ENCODE peak calls at places on chromosomes 11 and 22, in six cellular contexts. T is LoVo; A is CD4-positive, alpha-beta memory T cell; N is stimulated activated CD4-positive, alpha-beta T cell treated with anti-CD3 and anti-CD28 coated beads, Interleukin-15, amount 100 ng/mL, for 1 hour; V is Kasumi-1; M is NCI-H1092. P is an unnamed sample.

GRCh38 chr11:7592706-7593105 is 78.9 kb downstream of the PPFIBP2 start:
- DNase-seq in T (no peak), V (no peak), M (no peak), A (no peak), N (no peak), P (peak)

GRCh38 chr22:44566911-44567310 is 68.9 kb upstream of the RTL6 start:
- DNase-seq in N (no peak), T (no peak), A (no peak), V (no peak), M (no peak), P (no peak)

GRCh38 chr11:7278314-7278917 is 26.7 kb downstream of the SYT9 start:
- DNase-seq in N (no peak), V (peak), M (no peak), T (peak), A (no peak), P (peak)

GRCh38 chr11:38612701-38613100 is 2014.7 kb upstream of the RAG2 start:
- DNase-seq in N (no peak), A (no peak), V (no peak), M (no peak), T (no peak), P (no peak)

GRCh38 chr11:128523616-128524015 is 63.7 kb downstream of the ETS1 start:
- DNase-seq in T (no peak), M (no peak), N (no peak), V (no peak), A (no peak), P (no peak)

GRCh38 chr22:39300198-39300830 is 19.1 kb downstream of the RPL3 start:
- DNase-seq in N (no peak), V (peak), T (no peak), A (no peak), M (no peak), P (peak)

GRCh38 chr11:31199403-31199802 is 170.1 kb downstream of the DCDC1 start:
- DNase-seq in M (no peak), A (no peak), V (no peak), N (no peak), T (no peak), P (no peak)

GRCh38 chr22:44456661-44457412 is 41.2 kb downstream of the RTL6 start:
- DNase-seq in T (no peak), A (no peak), V (no peak), M (no peak), N (no peak), P (no peak)

GRCh38 chr22:23078462-23078787 is 8.1 kb downstream of the GNAZ start:
- DNase-seq in V (no peak), N (no peak), A (no peak), M (no peak), T (no peak), P (no peak)

GRCh38 chr22:38788417-38788816 is 5.5 kb downstream of the DNAL4 start:
- DNase-seq in N (no peak), A (no peak), V (no peak), T (no peak), M (peak), P (no peak)

GRCh38 chr11:111335596-111335995 is 37.2 kb downstream of the POU2AF3 start:
- DNase-seq in A (no peak), V (no peak), T (no peak), N (no peak), M (no peak), P (peak)

GRCh38 chr11:3122775-3123201 is 42.3 kb downstream of the OSBPL5 start:
- DNase-seq in A (no peak), N (no peak), M (no peak), V (no peak), T (no peak), P (no peak)

GRCh38 chr22:40449676-40450035 is 79.3 kb downstream of the SGSM3 start:
- DNase-seq in V (no peak), M (no peak), N (no peak), T (no peak), A (no peak), P (no peak)

GRCh38 chr11:10405858-10406592 is 49.0 kb upstream of the AMPD3 start:
- DNase-seq in V (peak), A (no peak), N (no peak), M (peak), T (peak), P (peak)

GRCh38 chr22:27982106-27982505 is 63.0 kb upstream of the PITPNB start:
- DNase-seq in A (no peak), M (no peak), T (no peak), N (no peak), V (no peak), P (no peak)

GRCh38 chr22:36369922-36370781 is 17.6 kb downstream of the MYH9 start:
- DNase-seq in A (peak), V (peak), M (no peak), N (no peak), T (peak), P (peak)

GRCh38 chr11:126753990-126754389 is 246.6 kb downstream of the KIRREL3 start:
- DNase-seq in T (no peak), V (no peak), M (no peak), A (no peak), N (no peak), P (no peak)

GRCh38 chr11:68598816-68599653 is 85.3 kb upstream of the GAL start:
- DNase-seq in N (no peak), V (no peak), T (no peak), A (no peak), M (no peak), P (no peak)

GRCh38 chr11:70551323-70552166 is 153.2 kb downstream of the CTTN start:
- DNase-seq in V (no peak), A (no peak), M (no peak), T (no peak), N (no peak), P (no peak)

GRCh38 chr22:42281284-42281683 is 10.8 kb upstream of the TCF20 start:
- DNase-seq in V (no peak), A (no peak), M (no peak), N (no peak), T (no peak), P (no peak)

GRCh38 chr11:61325649-61326414 is 7.1 kb downstream of the DDB1 start:
- DNase-seq in N (no peak), T (no peak), A (no peak), M (no peak), V (no peak), P (no peak)

GRCh38 chr11:65204646-65205601 is 23.2 kb downstream of the CAPN1 start:
- DNase-seq in T (no peak), A (no peak), M (peak), N (no peak), V (peak), P (peak)

GRCh38 chr11:115092516-115092915 is 411.7 kb downstream of the CADM1 start:
- DNase-seq in T (no peak), N (no peak), V (no peak), M (no peak), A (no peak), P (no peak)